ENCODE peak calls at places on chromosomes 5 and 9, in six cellular contexts. One of them, this sample, is unnamed.

GRCh38 chr9:5976668-5977397 is 38.6 kb downstream of the RANBP6 start:
- DNase-seq in fibroblast of lung: peak; percentile 31
- DNase-seq in neural progenitor cell: no peak
- DNase-seq in pancreas: no peak
- DNase-seq in CD8-positive, alpha-beta T cell: no peak
- DNase-seq in GM23248: no peak
- DNase-seq in this sample: no peak

GRCh38 chr5:158928405-158928804 is 171.3 kb downstream of the EBF1 start:
- DNase-seq in GM23248: no peak
- DNase-seq in neural progenitor cell: no peak
- DNase-seq in CD8-positive, alpha-beta T cell: no peak
- DNase-seq in pancreas: no peak
- DNase-seq in fibroblast of lung: no peak
- DNase-seq in this sample: no peak

GRCh38 chr5:182126-182525 is 9.2 kb upstream of the LRRC14B start:
- DNase-seq in neural progenitor cell: no peak
- DNase-seq in GM23248: no peak
- DNase-seq in fibroblast of lung: no peak
- DNase-seq in CD8-positive, alpha-beta T cell: no peak
- DNase-seq in pancreas: peak; percentile 33
- DNase-seq in this sample: no peak

GRCh38 chr5:54249210-54250028 is 61.0 kb downstream of the ARL15 start:
- DNase-seq in neural progenitor cell: no peak
- DNase-seq in pancreas: no peak
- DNase-seq in fibroblast of lung: no peak
- DNase-seq in GM23248: peak; percentile 11
- DNase-seq in CD8-positive, alpha-beta T cell: peak; percentile 42
- DNase-seq in this sample: no peak

GRCh38 chr5:53936481-53937352 is 373.7 kb downstream of the ARL15 start:
- DNase-seq in neural progenitor cell: no peak
- DNase-seq in GM23248: peak; percentile 13
- DNase-seq in fibroblast of lung: peak; percentile 50
- DNase-seq in pancreas: no peak
- DNase-seq in CD8-positive, alpha-beta T cell: no peak
- DNase-seq in this sample: no peak

GRCh38 chr9:14133394-14133793 is 180.5 kb downstream of the NFIB start:
- DNase-seq in GM23248: no peak
- DNase-seq in fibroblast of lung: peak; percentile 17
- DNase-seq in pancreas: no peak
- DNase-seq in neural progenitor cell: no peak
- DNase-seq in CD8-positive, alpha-beta T cell: no peak
- DNase-seq in this sample: no peak

GRCh38 chr5:105752801-105753200 is 1917.9 kb downstream of the EFNA5 start:
- DNase-seq in CD8-positive, alpha-beta T cell: no peak
- DNase-seq in GM23248: no peak
- DNase-seq in fibroblast of lung: peak; percentile 41
- DNase-seq in neural progenitor cell: no peak
- DNase-seq in pancreas: no peak
- DNase-seq in this sample: no peak

GRCh38 chr5:96714951-96715451 is 52.8 kb downstream of the CAST start:
- DNase-seq in CD8-positive, alpha-beta T cell: peak; percentile 41
- DNase-seq in neural progenitor cell: peak; percentile 34
- DNase-seq in pancreas: no peak
- DNase-seq in GM23248: peak; percentile 94
- DNase-seq in fibroblast of lung: peak; percentile 94
- DNase-seq in this sample: no peak

GRCh38 chr9:35675732-35676392 is 2.1 kb downstream of the CA9 start:
- DNase-seq in CD8-positive, alpha-beta T cell: peak; percentile 43
- DNase-seq in fibroblast of lung: no peak
- DNase-seq in neural progenitor cell: peak; percentile 96
- DNase-seq in pancreas: peak; percentile 78
- DNase-seq in GM23248: peak; percentile 43
- DNase-seq in this sample: no peak

GRCh38 chr5:142303576-142303975 is 21.2 kb downstream of the SPRY4 start:
- DNase-seq in CD8-positive, alpha-beta T cell: no peak
- DNase-seq in neural progenitor cell: no peak
- DNase-seq in GM23248: peak; percentile 54
- DNase-seq in fibroblast of lung: no peak
- DNase-seq in pancreas: no peak
- DNase-seq in this sample: no peak

GRCh38 chr9:83962165-83962564 is 17.9 kb downstream of the HNRNPK start:
- DNase-seq in GM23248: peak; percentile 73
- DNase-seq in CD8-positive, alpha-beta T cell: no peak
- DNase-seq in fibroblast of lung: no peak
- DNase-seq in pancreas: no peak
- DNase-seq in neural progenitor cell: no peak
- DNase-seq in this sample: no peak

DNA sequence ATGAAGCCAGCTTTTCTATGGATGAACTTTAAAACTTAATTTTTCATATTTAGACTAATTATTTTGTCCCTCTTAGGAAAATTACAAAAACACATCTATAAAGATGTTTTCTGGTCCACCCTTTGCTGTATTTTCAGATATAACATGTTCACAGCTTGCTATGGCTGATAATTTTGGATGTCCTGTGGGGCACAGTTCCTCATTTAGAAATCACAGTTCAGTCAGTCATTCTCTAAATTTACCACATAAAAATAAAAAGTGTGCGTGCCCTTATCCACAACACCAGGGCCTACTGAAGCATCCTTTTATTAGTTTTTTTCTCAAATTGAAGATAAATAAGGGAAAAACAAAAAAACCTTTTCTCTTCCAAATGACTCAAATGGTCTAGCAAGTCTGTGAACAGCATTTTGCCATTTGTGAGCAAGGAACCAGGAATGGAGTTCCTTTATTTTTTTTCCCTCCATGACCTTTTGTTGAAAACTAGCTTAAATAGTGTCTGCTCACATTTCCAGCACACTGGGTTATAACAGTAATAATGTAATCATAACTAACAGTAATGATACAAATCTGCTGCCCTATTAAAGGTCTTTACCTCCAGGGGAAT is 87.1 kb downstream of the CEMIP2 start:
- DNase-seq in fibroblast of lung: peak; percentile 26
- DNase-seq in neural progenitor cell: no peak
- DNase-seq in GM23248: peak; percentile 79
- DNase-seq in pancreas: no peak
- DNase-seq in CD8-positive, alpha-beta T cell: no peak
- DNase-seq in this sample: no peak
- H3K27ac ChIP-seq in fibroblast of lung: peak overlapping the region; percentile 54
- H3K27ac ChIP-seq in neural progenitor cell: no peak overlapping the region
- H3K27ac ChIP-seq in GM23248: peak overlapping the region; percentile 74
- H3K27ac ChIP-seq in pancreas: no peak overlapping the region
- H3K27ac ChIP-seq in CD8-positive, alpha-beta T cell: no peak overlapping the region
- H3K27ac ChIP-seq in this sample: no peak overlapping the region

DNA sequence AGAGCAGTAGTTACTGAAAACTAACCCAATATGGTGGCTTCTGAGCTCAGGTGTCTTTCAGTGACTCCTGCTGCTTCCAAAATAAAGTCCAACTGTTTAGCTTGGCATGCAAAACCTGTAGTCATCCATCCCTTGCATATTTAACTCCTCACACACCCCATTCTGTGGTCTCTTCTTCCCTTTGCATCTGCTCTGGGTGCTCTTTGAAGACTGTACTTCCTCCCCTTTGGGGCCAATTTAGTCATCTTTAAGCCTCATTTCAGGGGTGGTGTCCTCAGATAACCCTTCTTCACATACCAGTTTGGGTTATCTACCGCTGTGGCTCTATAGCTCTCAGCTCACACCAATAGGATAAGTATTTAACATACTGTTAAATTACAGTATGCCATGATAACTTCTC is 209.9 kb upstream of the DMRT1 start:
- DNase-seq in neural progenitor cell: no peak
- DNase-seq in CD8-positive, alpha-beta T cell: no peak
- DNase-seq in fibroblast of lung: no peak
- DNase-seq in pancreas: no peak
- DNase-seq in GM23248: peak; percentile 17
- DNase-seq in this sample: no peak
- H3K27ac ChIP-seq in neural progenitor cell: no peak overlapping the region
- H3K27ac ChIP-seq in CD8-positive, alpha-beta T cell: no peak overlapping the region
- H3K27ac ChIP-seq in fibroblast of lung: no peak overlapping the region
- H3K27ac ChIP-seq in pancreas: no peak overlapping the region
- H3K27ac ChIP-seq in GM23248: no peak overlapping the region
- H3K27ac ChIP-seq in this sample: no peak overlapping the region

GRCh38 chr5:154475613-154476342 is 2.2 kb downstream of the HAND1 start:
- DNase-seq in neural progenitor cell: peak; percentile 85
- DNase-seq in fibroblast of lung: no peak
- DNase-seq in CD8-positive, alpha-beta T cell: no peak
- DNase-seq in pancreas: peak; percentile 66
- DNase-seq in GM23248: no peak
- DNase-seq in this sample: no peak

GRCh38 chr5:154474267-154474956 is 3.6 kb downstream of the HAND1 start:
- DNase-seq in pancreas: no peak
- DNase-seq in fibroblast of lung: no peak
- DNase-seq in CD8-positive, alpha-beta T cell: no peak
- DNase-seq in GM23248: no peak
- DNase-seq in neural progenitor cell: peak; percentile 24
- DNase-seq in this sample: no peak

GRCh38 chr5:154473581-154474266 is 4.3 kb downstream of the HAND1 start:
- DNase-seq in neural progenitor cell: peak; percentile 62
- DNase-seq in GM23248: no peak
- DNase-seq in fibroblast of lung: no peak
- DNase-seq in CD8-positive, alpha-beta T cell: no peak
- DNase-seq in pancreas: no peak
- DNase-seq in this sample: no peak

GRCh38 chr5:154476343-154477213 is 1.4 kb downstream of the HAND1 start:
- DNase-seq in pancreas: peak; percentile 44
- DNase-seq in GM23248: no peak
- DNase-seq in CD8-positive, alpha-beta T cell: no peak
- DNase-seq in neural progenitor cell: peak; percentile 66
- DNase-seq in fibroblast of lung: no peak
- DNase-seq in this sample: no peak

DNA sequence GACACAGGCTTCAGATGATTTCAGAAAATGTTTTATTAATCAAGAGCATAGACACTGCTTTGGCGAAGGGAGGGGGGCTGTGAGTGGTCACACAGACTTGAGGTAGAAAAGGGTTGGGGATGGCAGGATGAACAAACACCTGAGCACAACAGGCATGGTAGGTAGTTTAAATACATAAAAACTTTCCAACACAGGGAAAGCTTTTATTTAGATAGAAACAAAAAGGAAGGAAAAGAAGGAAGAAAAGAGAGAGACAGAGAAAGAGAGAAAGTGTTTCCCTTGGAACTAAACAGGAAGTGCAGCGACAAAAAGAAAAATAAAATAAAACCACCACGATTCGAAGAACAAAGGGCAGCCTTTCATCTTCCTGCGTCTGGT is 3.1 kb downstream of the HAND1 start:
- DNase-seq in fibroblast of lung: no peak
- DNase-seq in pancreas: no peak
- DNase-seq in GM23248: no peak
- DNase-seq in neural progenitor cell: no peak
- DNase-seq in CD8-positive, alpha-beta T cell: no peak
- DNase-seq in this sample: no peak
- H3K27ac ChIP-seq in fibroblast of lung: no peak overlapping the region
- H3K27ac ChIP-seq in pancreas: no peak overlapping the region
- H3K27ac ChIP-seq in GM23248: no peak overlapping the region
- H3K27ac ChIP-seq in neural progenitor cell: no peak overlapping the region
- H3K27ac ChIP-seq in CD8-positive, alpha-beta T cell: no peak overlapping the region
- H3K27ac ChIP-seq in this sample: no peak overlapping the region

GRCh38 chr5:1209896-1210776 is 8.7 kb downstream of the SLC6A19 start:
- DNase-seq in pancreas: peak; percentile 46
- DNase-seq in neural progenitor cell: no peak
- DNase-seq in GM23248: no peak
- DNase-seq in fibroblast of lung: no peak
- DNase-seq in CD8-positive, alpha-beta T cell: no peak
- DNase-seq in this sample: no peak

GRCh38 chr5:1207555-1207954 is 6.2 kb downstream of the SLC6A19 start:
- DNase-seq in CD8-positive, alpha-beta T cell: no peak
- DNase-seq in GM23248: no peak
- DNase-seq in neural progenitor cell: no peak
- DNase-seq in pancreas: no peak
- DNase-seq in fibroblast of lung: no peak
- DNase-seq in this sample: no peak

GRCh38 chr5:1209552-1209852 is 8.1 kb downstream of the SLC6A19 start:
- DNase-seq in CD8-positive, alpha-beta T cell: no peak
- DNase-seq in pancreas: no peak
- DNase-seq in fibroblast of lung: no peak
- DNase-seq in neural progenitor cell: no peak
- DNase-seq in GM23248: no peak
- DNase-seq in this sample: no peak

GRCh38 chr5:1208221-1208742 is 6.9 kb downstream of the SLC6A19 start:
- DNase-seq in neural progenitor cell: no peak
- DNase-seq in CD8-positive, alpha-beta T cell: no peak
- DNase-seq in pancreas: peak; percentile 47
- DNase-seq in GM23248: no peak
- DNase-seq in fibroblast of lung: no peak
- DNase-seq in this sample: no peak

GRCh38 chr5:1208743-1209551 is 7.6 kb downstream of the SLC6A19 start:
- DNase-seq in neural progenitor cell: peak; percentile 72
- DNase-seq in GM23248: peak; percentile 25
- DNase-seq in fibroblast of lung: no peak
- DNase-seq in CD8-positive, alpha-beta T cell: no peak
- DNase-seq in pancreas: peak; percentile 53
- DNase-seq in this sample: no peak
- H3K27ac ChIP-seq in neural progenitor cell: no peak overlapping the region
- H3K27ac ChIP-seq in GM23248: no peak overlapping the region
- H3K27ac ChIP-seq in fibroblast of lung: no peak overlapping the region
- H3K27ac ChIP-seq in CD8-positive, alpha-beta T cell: no peak overlapping the region
- H3K27ac ChIP-seq in pancreas: no peak overlapping the region
- H3K27ac ChIP-seq in this sample: no peak overlapping the region

GRCh38 chr9:136549010-136549980 is 3.4 kb upstream of the NOTCH1 start:
- DNase-seq in fibroblast of lung: no peak
- DNase-seq in GM23248: no peak
- DNase-seq in neural progenitor cell: no peak
- DNase-seq in CD8-positive, alpha-beta T cell: no peak
- DNase-seq in pancreas: no peak
- DNase-seq in this sample: no peak
- H3K27ac ChIP-seq in fibroblast of lung: no peak overlapping the region
- H3K27ac ChIP-seq in GM23248: no peak overlapping the region
- H3K27ac ChIP-seq in neural progenitor cell: no peak overlapping the region
- H3K27ac ChIP-seq in CD8-positive, alpha-beta T cell: no peak overlapping the region
- H3K27ac ChIP-seq in pancreas: no peak overlapping the region
- H3K27ac ChIP-seq in this sample: no peak overlapping the region

DNA sequence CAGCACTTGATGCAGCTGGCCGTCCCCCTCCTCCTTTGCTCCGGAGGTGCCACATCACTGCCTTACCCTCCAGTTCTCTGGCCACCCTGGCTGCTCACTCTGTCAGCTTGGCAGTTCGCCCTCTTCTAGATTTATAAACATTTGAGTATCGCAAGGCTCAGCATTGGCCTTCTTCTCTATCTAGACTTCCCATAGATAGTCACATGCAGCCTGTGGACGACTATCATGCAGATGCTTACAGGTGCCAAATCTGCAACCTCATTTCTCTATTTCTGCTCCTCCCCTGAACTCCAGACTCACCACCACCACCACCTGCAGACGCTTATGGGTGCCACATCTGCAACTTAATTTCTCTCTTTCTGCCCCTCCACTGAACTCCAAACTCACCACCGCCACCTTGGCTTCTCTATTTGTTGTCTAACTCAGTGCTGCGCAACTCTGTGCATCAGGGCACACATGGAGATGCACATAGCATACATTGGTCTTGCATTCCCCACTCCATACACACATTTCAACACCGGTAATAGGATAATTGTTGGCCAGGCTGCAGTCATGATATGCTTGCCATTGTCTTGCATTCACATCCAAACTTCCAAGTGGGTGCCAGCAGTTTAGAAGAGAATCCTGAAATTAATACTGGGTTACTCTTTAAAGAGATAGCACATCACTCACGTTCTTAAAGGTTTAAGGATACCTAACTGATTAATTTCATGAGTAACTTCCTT is 1.9 kb upstream of the DAP start:
- DNase-seq in CD8-positive, alpha-beta T cell: no peak
- DNase-seq in fibroblast of lung: peak; percentile 38
- DNase-seq in GM23248: no peak
- DNase-seq in neural progenitor cell: no peak
- DNase-seq in pancreas: no peak
- DNase-seq in this sample: no peak
- H3K27ac ChIP-seq in CD8-positive, alpha-beta T cell: no peak overlapping the region
- H3K27ac ChIP-seq in fibroblast of lung: no peak overlapping the region
- H3K27ac ChIP-seq in GM23248: no peak overlapping the region
- H3K27ac ChIP-seq in neural progenitor cell: no peak overlapping the region
- H3K27ac ChIP-seq in pancreas: peak overlapping the region; percentile 99
- H3K27ac ChIP-seq in this sample: no peak overlapping the region

This sample was measured in caudate nucleus.